ENCODE peak calls at places on chromosomes 3 and 15, in seven cellular contexts. One of them, this sample, is unnamed.

GRCh38 chr3:141345951-141346817 is 22.1 kb upstream of the ZBTB38 start:
- DNase-seq in AG20443: no peak
- DNase-seq in B cell: no peak
- DNase-seq in hypothalamus: no peak
- DNase-seq in foreskin fibroblast: no peak
- DNase-seq in IMR-90: no peak
- DNase-seq in ACHN: no peak
- DNase-seq in this sample: no peak

GRCh38 chr3:88795502-88795901 is 311.9 kb upstream of the EPHA3 start:
- DNase-seq in AG20443: no peak
- DNase-seq in B cell: no peak
- DNase-seq in hypothalamus: no peak
- DNase-seq in foreskin fibroblast: no peak
- DNase-seq in IMR-90: no peak
- DNase-seq in ACHN: no peak
- DNase-seq in this sample: no peak

GRCh38 chr3:114104414-114104813 is 47.9 kb downstream of the QTRT2 start:
- DNase-seq in AG20443: no peak
- DNase-seq in B cell: no peak
- DNase-seq in hypothalamus: no peak
- DNase-seq in foreskin fibroblast: no peak
- DNase-seq in IMR-90: peak
- DNase-seq in ACHN: no peak
- DNase-seq in this sample: no peak

GRCh38 chr3:25831578-25831977 is 41.7 kb downstream of the OXSM start:
- DNase-seq in AG20443: peak
- DNase-seq in B cell: no peak
- DNase-seq in hypothalamus: no peak
- DNase-seq in foreskin fibroblast: peak
- DNase-seq in IMR-90: peak
- DNase-seq in ACHN: peak
- DNase-seq in this sample: no peak

GRCh38 chr15:69395460-69395859 is 18.7 kb upstream of the KIF23 start:
- DNase-seq in AG20443: no peak
- DNase-seq in B cell: no peak
- DNase-seq in hypothalamus: no peak
- DNase-seq in foreskin fibroblast: no peak
- DNase-seq in IMR-90: no peak
- DNase-seq in ACHN: no peak
- DNase-seq in this sample: no peak

GRCh38 chr3:179726075-179726742 is 73.4 kb downstream of the USP13 start:
- DNase-seq in AG20443: no peak
- DNase-seq in B cell: no peak
- DNase-seq in hypothalamus: no peak
- DNase-seq in foreskin fibroblast: no peak
- DNase-seq in IMR-90: no peak
- DNase-seq in ACHN: no peak
- DNase-seq in this sample: no peak

GRCh38 chr3:146342971-146343370 is 92.1 kb upstream of the PLSCR4 start:
- DNase-seq in AG20443: peak
- DNase-seq in B cell: no peak
- DNase-seq in hypothalamus: no peak
- DNase-seq in foreskin fibroblast: peak
- DNase-seq in IMR-90: peak
- DNase-seq in ACHN: no peak
- DNase-seq in this sample: no peak

GRCh38 chr3:10194328-10195071 is 29.8 kb downstream of the IRAK2 start:
- DNase-seq in AG20443: no peak
- DNase-seq in B cell: peak
- DNase-seq in hypothalamus: no peak
- DNase-seq in foreskin fibroblast: no peak
- DNase-seq in IMR-90: no peak
- DNase-seq in ACHN: no peak
- DNase-seq in this sample: no peak

GRCh38 chr3:138781012-138781470 is 53.7 kb downstream of the PIK3CB start:
- DNase-seq in AG20443: no peak
- DNase-seq in B cell: no peak
- DNase-seq in hypothalamus: no peak
- DNase-seq in foreskin fibroblast: no peak
- DNase-seq in IMR-90: no peak
- DNase-seq in ACHN: no peak
- DNase-seq in this sample: no peak

GRCh38 chr3:8319935-8320634 is 181.5 kb upstream of the LMCD1 start:
- DNase-seq in AG20443: peak
- DNase-seq in B cell: no peak
- DNase-seq in hypothalamus: no peak
- DNase-seq in foreskin fibroblast: peak
- DNase-seq in IMR-90: peak
- DNase-seq in ACHN: peak
- DNase-seq in this sample: peak

GRCh38 chr15:98330692-98331435 is 317.5 kb upstream of the IGF1R start:
- DNase-seq in AG20443: no peak
- DNase-seq in B cell: no peak
- DNase-seq in hypothalamus: no peak
- DNase-seq in foreskin fibroblast: no peak
- DNase-seq in IMR-90: no peak
- DNase-seq in ACHN: no peak
- DNase-seq in this sample: no peak

GRCh38 chr3:35659808-35660207 is 20.5 kb downstream of the ARPP21 start:
- DNase-seq in AG20443: no peak
- DNase-seq in B cell: peak
- DNase-seq in hypothalamus: no peak
- DNase-seq in foreskin fibroblast: no peak
- DNase-seq in IMR-90: no peak
- DNase-seq in ACHN: peak
- DNase-seq in this sample: no peak

This sample was measured in H54.